ENCODE peak calls at places on chromosomes 11 and 22, in seven cellular contexts. N is adipocyte, G is ELR, O is GM10248, B is T47D, F is SHP77, K is cardiac fibroblast. Y is an unnamed sample.
A peak's percentile ranks its signal among the peaks of the same experiment; 100 is the strongest.

GRCh38 chr11:4059424-4059823 is 35.2 kb upstream of the RRM1 start:
- DNase-seq in N (no peak), G (no peak), O (no peak), B (no peak), F (no peak), K (no peak), Y (no peak)

GRCh38 chr11:110971110-110971509 is 258.9 kb upstream of the ARHGAP20 start:
- DNase-seq in N (peak; percentile 62), G (peak; percentile 3), O (no peak), B (no peak), F (no peak), K (peak; percentile 76), Y (no peak)

GRCh38 chr11:126990716-126991480 is 9.7 kb downstream of the KIRREL3 start:
- DNase-seq in N (peak; percentile 43), G (peak; percentile 48), O (no peak), B (no peak), F (no peak), K (peak; percentile 10), Y (no peak)

GRCh38 chr11:126791446-126791845 is 209.1 kb downstream of the KIRREL3 start:
- DNase-seq in N (no peak), G (peak; percentile 30), O (no peak), B (no peak), F (no peak), K (no peak), Y (no peak)

GRCh38 chr11:6611092-6612007 is 666 bp downstream of the TAF10 start:
- DNase-seq in N (peak; percentile 53), G (peak; percentile 36), O (peak; percentile 24), B (no peak), F (no peak), K (peak; percentile 33), Y (no peak)

GRCh38 chr11:77195071-77195705 is 67.1 kb downstream of the MYO7A start:
- DNase-seq in N (no peak), G (no peak), O (no peak), B (no peak), F (no peak), K (no peak), Y (no peak)

GRCh38 chr11:65945941-65946558 is 770 bp downstream of the TSGA10IP start:
- DNase-seq in N (no peak), G (no peak), O (no peak), B (no peak), F (no peak), K (no peak), Y (no peak)

GRCh38 chr11:133833101-133833898 is 12.0 kb downstream of the SPATA19 start:
- DNase-seq in N (no peak), G (peak; percentile 14), O (no peak), B (no peak), F (no peak), K (no peak), Y (no peak)

GRCh38 chr11:10693509-10694071 is at the start of gene IRAG1:
- DNase-seq in N (peak; percentile 78), G (no peak), O (no peak), B (no peak), F (no peak), K (peak; percentile 73), Y (no peak)

GRCh38 chr22:49814856-49815255 is 12.8 kb downstream of the BRD1 start:
- DNase-seq in N (no peak), G (no peak), O (no peak), B (no peak), F (no peak), K (no peak), Y (no peak)

GRCh38 chr11:86202013-86202336 is 42.6 kb upstream of the EED start:
- DNase-seq in N (no peak), G (no peak), O (no peak), B (no peak), F (no peak), K (no peak), Y (no peak)

GRCh38 chr11:61024938-61025818 is 53.7 kb downstream of the CD6 start:
- DNase-seq in N (no peak), G (no peak), O (no peak), B (no peak), F (no peak), K (no peak), Y (no peak)

GRCh38 chr11:64675417-64676252 is 47.4 kb downstream of the NRXN2 start:
- DNase-seq in N (peak; percentile 21), G (peak; percentile 65), O (peak; percentile 60), B (no peak), F (no peak), K (peak; percentile 92), Y (no peak)

GRCh38 chr11:12529041-12529440 is 145.2 kb upstream of the TEAD1 start:
- DNase-seq in N (peak; percentile 57), G (no peak), O (no peak), B (no peak), F (no peak), K (no peak), Y (no peak)

GRCh38 chr22:46830001-46830715 is 67.7 kb downstream of the TBC1D22A start:
- DNase-seq in N (peak; percentile 73), G (peak; percentile 60), O (no peak), B (no peak), F (no peak), K (peak; percentile 53), Y (no peak)

GRCh38 chr22:50058338-50059184 is 463 bp upstream of the TTLL8 start:
- DNase-seq in N (no peak), G (no peak), O (no peak), B (no peak), F (no peak), K (no peak), Y (no peak)

Y was measured in 8988T.